ENCODE peak calls at places on chromosome 7, in ten cellular contexts. Q is WTC11; B is adrenal gland; K is tibial artery; Z is cardiac muscle cell; Y is esophagus squamous epithelium; E is HCT116; V is activated CD8-positive, alpha-beta T cell treated with anti-CD3 and anti-CD28 coated beads for 36 hours; D is gastrocnemius medialis; H is suprapubic skin. W is an unnamed sample.

GRCh38 chr7:15495170-15495569 is 66.6 kb downstream of the AGMO start:
- DNase-seq in Z (no peak), K (no peak), Y (no peak), B (no peak), D (no peak), Q (no peak), E (no peak), V (no peak), H (no peak), W (no peak)

GRCh38 chr7:5094641-5095040 is 49.0 kb downstream of the RBAK start:
- DNase-seq in Z (no peak), B (no peak), H (no peak), Q (no peak), V (no peak), E (peak; percentile 2), Y (no peak), D (no peak), K (no peak), W (no peak)

GRCh38 chr7:706721-707120 is 19.8 kb upstream of the DNAAF5 start:
- DNase-seq in V (no peak), D (no peak), B (no peak), Y (no peak), E (no peak), K (peak; percentile 59), H (peak; percentile 68), Z (no peak), Q (no peak), W (no peak)

GRCh38 chr7:116769541-116769940 is 92.8 kb upstream of the CAPZA2 start:
- DNase-seq in E (no peak), H (no peak), K (no peak), Q (no peak), V (no peak), Y (no peak), Z (no peak), B (no peak), D (no peak), W (no peak)

GRCh38 chr7:80630611-80631010 is 7.8 kb upstream of the CD36 start:
- DNase-seq in K (no peak), E (no peak), Q (no peak), Z (peak; percentile 68), H (no peak), B (peak; percentile 9), D (no peak), V (no peak), Y (no peak), W (no peak)

GRCh38 chr7:50333266-50333665 is 28.8 kb downstream of the IKZF1 start:
- DNase-seq in Q (no peak), Y (no peak), D (no peak), K (no peak), E (no peak), H (no peak), V (peak; percentile 39), B (no peak), Z (no peak), W (no peak)

GRCh38 chr7:20778063-20778721 is 8.5 kb downstream of the SP8 start:
- DNase-seq in E (no peak), D (no peak), Y (no peak), H (no peak), V (peak; percentile 24), Q (peak; percentile 86), B (peak; percentile 23), Z (peak; percentile 41), K (no peak), W (no peak)

GRCh38 chr7:134892963-134893362 is 93.3 kb upstream of the AGBL3 start:
- DNase-seq in H (no peak), E (no peak), D (no peak), B (no peak), Q (no peak), K (no peak), Z (no peak), Y (no peak), V (no peak), W (no peak)

GRCh38 chr7:130998993-130999602 is 265.1 kb upstream of the KLF14 start:
- DNase-seq in D (no peak), E (peak; percentile 90), V (no peak), Y (no peak), Z (no peak), H (no peak), Q (no peak), K (no peak), B (no peak), W (no peak)

GRCh38 chr7:54542920-54543539 is 855 bp downstream of the VSTM2A start:
- DNase-seq in Y (no peak), B (no peak), D (no peak), V (no peak), H (no peak), K (no peak), E (no peak), Z (peak; percentile 27), Q (peak; percentile 38), W (no peak)

GRCh38 chr7:54544356-54545240 is 2.4 kb downstream of the VSTM2A start:
- DNase-seq in K (no peak), B (no peak), Z (no peak), V (no peak), D (no peak), Q (peak; percentile 36), Y (no peak), H (no peak), E (no peak), W (no peak)

GRCh38 chr7:54545241-54545563 is 3.0 kb downstream of the VSTM2A start:
- DNase-seq in E (no peak), H (no peak), Z (no peak), Y (no peak), Q (no peak), B (no peak), K (no peak), V (no peak), D (no peak), W (no peak)

GRCh38 chr7:54546986-54547314 is 4.8 kb downstream of the VSTM2A start:
- DNase-seq in Q (no peak), E (no peak), V (no peak), D (no peak), Z (no peak), H (no peak), B (no peak), Y (no peak), K (no peak), W (no peak)

GRCh38 chr7:54546081-54546985 is 4.2 kb downstream of the VSTM2A start:
- DNase-seq in V (peak; percentile 12), D (no peak), H (no peak), Q (peak; percentile 83), E (no peak), Z (no peak), Y (no peak), K (no peak), B (no peak), W (no peak)
- TF ChIP-seq CTCF in V (no peak), D (no peak), H (no peak), Q (no peak), E (no peak), Z (no peak), Y (peak; percentile 12), K (no peak), B (no peak), W (no peak)

DNA sequence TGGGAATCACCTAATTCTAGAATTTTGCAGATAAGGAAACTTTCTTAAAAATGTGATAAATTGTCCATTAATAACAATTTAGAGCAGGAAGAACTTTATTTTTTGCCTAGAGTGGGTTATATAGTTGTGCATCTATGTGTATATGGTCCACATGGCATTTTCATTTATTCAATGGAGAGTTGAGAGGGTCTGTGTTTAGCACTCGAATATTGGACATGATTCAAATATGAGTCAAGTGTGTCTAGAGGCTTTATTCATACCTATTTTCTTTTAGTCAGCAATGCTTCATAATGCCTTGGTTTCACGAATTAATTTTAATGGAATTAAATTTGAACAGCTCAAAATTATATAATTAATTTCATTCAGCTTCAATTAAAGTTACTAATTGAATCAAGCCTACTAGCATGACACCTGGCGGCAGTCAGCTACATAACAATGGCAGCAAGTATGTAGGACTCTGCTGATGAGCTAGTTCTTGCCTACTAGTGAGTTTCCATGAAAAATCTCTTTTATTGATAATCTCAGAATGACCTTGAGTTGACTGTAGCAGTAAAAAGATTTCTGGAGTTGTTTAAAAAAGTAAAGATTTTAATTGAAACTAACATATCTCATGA is 17.7 kb downstream of the MDFIC start:
- DNase-seq in E (no peak), K (no peak), D (no peak), H (no peak), Q (no peak), B (no peak), Y (no peak), V (no peak), Z (no peak), W (no peak)
- TF ChIP-seq CTCF in E (no peak), K (no peak), D (peak; percentile 22), H (no peak), Q (no peak), B (no peak), Y (peak; percentile 16), V (no peak), Z (no peak), W (no peak)

GRCh38 chr7:37084303-37084702 is 360.0 kb upstream of the AOAH start:
- DNase-seq in E (no peak), K (no peak), Q (no peak), D (no peak), V (no peak), Z (no peak), H (no peak), Y (no peak), B (no peak), W (no peak)
- TF ChIP-seq CTCF in E (no peak), K (no peak), Q (no peak), D (no peak), V (no peak), Z (no peak), H (no peak), Y (no peak), B (no peak), W (no peak)

GRCh38 chr7:44787041-44787440 is 9.4 kb upstream of the PPIA start:
- DNase-seq in E (no peak), K (no peak), Y (no peak), Z (no peak), V (no peak), Q (no peak), H (no peak), D (no peak), B (no peak), W (no peak)
- TF ChIP-seq CTCF in E (no peak), K (no peak), Y (no peak), Z (no peak), V (no peak), Q (no peak), H (no peak), D (no peak), B (no peak), W (no peak)